ENCODE peak calls at places on chromosome 4, in six cellular contexts. Y, O, Z, B, D and P are unnamed samples. For H3K4me1, the result is how much of the 10 kb centered on the place peaks cover.

GRCh38 chr4:24188459-24188858 is 298.6 kb upstream of the PPARGC1A start:
- DNase-seq in Z (no peak), D (no peak), B (no peak), O (no peak), Y (no peak), P (no peak)

GRCh38 chr4:79181190-79181589 is 144.7 kb downstream of the NAA11 start:
- DNase-seq in D (no peak), Y (no peak), B (no peak), Z (no peak), O (no peak), P (no peak)

GRCh38 chr4:32569844-32570243 is 1849.7 kb downstream of the PCDH7 start:
- DNase-seq in D (no peak), B (peak), Y (no peak), Z (no peak), O (no peak), P (no peak)

GRCh38 chr4:71648923-71649322 is 135.0 kb downstream of the GC start:
- DNase-seq in Y (no peak), Z (no peak), B (no peak), D (no peak), O (no peak), P (no peak)

GRCh38 chr4:116342143-116342542 is 743.2 kb downstream of the TRAM1L1 start:
- DNase-seq in Y (no peak), D (no peak), O (no peak), Z (no peak), B (no peak), P (no peak)

GRCh38 chr4:3834921-3835521 is 68.8 kb downstream of the ADRA2C start:
- DNase-seq in Z (no peak), B (no peak), O (no peak), D (no peak), Y (no peak), P (no peak)

GRCh38 chr4:151035321-151035720 is 20.2 kb upstream of the LRBA start:
- DNase-seq in Y (peak), Z (no peak), D (no peak), O (no peak), B (no peak), P (no peak)

GRCh38 chr4:626201-627091 is 1.1 kb downstream of the PDE6B start:
- DNase-seq in Y (no peak), B (no peak), Z (peak), D (no peak), O (no peak), P (no peak)

GRCh38 chr4:179867300-179867878 is 2375.8 kb upstream of the TENM3 start:
- DNase-seq in D (no peak), Z (no peak), B (no peak), Y (peak), O (no peak), P (peak)

DNA sequence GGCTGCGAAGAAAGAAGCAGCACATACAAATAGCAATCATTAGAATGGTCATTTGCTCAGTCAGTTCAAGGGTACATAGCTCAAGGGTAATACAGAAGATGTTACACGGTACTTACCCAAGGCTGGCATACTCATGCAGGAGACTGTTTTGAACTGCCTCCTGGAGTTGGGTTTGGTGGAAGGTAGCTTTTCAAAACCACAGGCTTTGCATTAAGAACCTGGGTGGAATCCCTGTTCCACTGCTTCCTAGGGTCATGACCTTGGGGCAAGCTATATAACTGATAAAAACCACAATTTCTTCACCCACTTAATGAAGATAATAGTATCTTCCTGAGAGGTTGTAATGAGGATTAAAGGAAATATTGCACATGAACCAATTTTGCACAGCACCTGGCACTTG is 36.5 kb downstream of the TBC1D9 start:
- DNase-seq in D (no peak), Z (no peak), Y (no peak), O (no peak), B (no peak), P (no peak)
- H3K4me1 ChIP-seq in D (under half), Z (under half), Y (under half), O (under half), B (under half), P (under half)

GRCh38 chr4:54169176-54169575 is 59.9 kb upstream of the PDGFRA start:
- DNase-seq in Y (no peak), Z (no peak), O (no peak), D (no peak), B (peak), P (no peak)

GRCh38 chr4:54165438-54165837 is 63.7 kb upstream of the PDGFRA start:
- DNase-seq in Y (no peak), O (no peak), Z (no peak), B (peak), D (no peak), P (no peak)

GRCh38 chr4:54159543-54159942 is 59.6 kb downstream of the GSX2 start:
- DNase-seq in O (no peak), Y (no peak), D (no peak), B (no peak), Z (no peak), P (no peak)

GRCh38 chr4:54167508-54167907 is 61.6 kb upstream of the PDGFRA start:
- DNase-seq in Y (no peak), D (no peak), B (no peak), O (no peak), Z (no peak), P (no peak)

GRCh38 chr4:54165011-54165410 is 64.1 kb upstream of the PDGFRA start:
- DNase-seq in B (no peak), Y (no peak), D (no peak), Z (no peak), O (no peak), P (no peak)
- H3K27ac ChIP-seq in B (no peak), Y (no peak), D (no peak), Z (no peak), O (no peak), P (no peak)

DNA sequence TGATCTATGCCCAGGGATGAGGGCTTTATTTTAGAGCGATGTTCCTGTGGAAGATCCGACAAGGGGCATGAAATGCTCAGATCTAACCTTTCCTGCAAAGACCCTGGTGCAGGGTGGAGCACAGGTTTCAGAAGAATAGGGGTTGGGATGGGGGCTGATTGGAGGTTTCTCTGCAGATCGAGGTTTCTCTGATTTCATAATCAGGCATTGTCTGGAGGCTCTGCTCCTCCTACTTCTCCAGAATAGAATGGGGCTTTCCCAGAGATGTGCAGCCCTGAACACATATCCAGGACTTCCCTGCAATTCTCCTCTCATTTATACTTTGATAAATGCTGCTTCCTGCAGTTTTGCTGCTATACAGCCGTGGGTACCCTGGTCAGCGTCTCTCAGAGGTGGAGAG is 397.6 kb upstream of the BOD1L1 start:
- DNase-seq in O (no peak), Z (no peak), B (peak), D (no peak), Y (no peak), P (no peak)
- H3K4me1 ChIP-seq in O (under half), Z (under half), B (under half), D (under half), Y (under half), P (under half)

GRCh38 chr4:138979742-138980141 is 35.8 kb upstream of the NOCT start:
- DNase-seq in Z (no peak), D (no peak), B (no peak), O (no peak), Y (no peak), P (no peak)

GRCh38 chr4:138976526-138976925 is 39.1 kb upstream of the NOCT start:
- DNase-seq in B (no peak), D (no peak), O (no peak), Y (no peak), Z (no peak), P (no peak)

GRCh38 chr4:138978028-138978585 is 37.5 kb upstream of the NOCT start:
- DNase-seq in Z (no peak), O (no peak), Y (no peak), D (no peak), B (no peak), P (no peak)

GRCh38 chr4:138978600-138978999 is 37.0 kb upstream of the NOCT start:
- DNase-seq in Y (no peak), D (no peak), B (no peak), O (no peak), Z (no peak), P (no peak)

GRCh38 chr4:138977525-138977924 is 38.1 kb upstream of the NOCT start:
- DNase-seq in Y (no peak), B (no peak), D (no peak), O (no peak), Z (no peak), P (no peak)
- H3K27ac ChIP-seq in Y (no peak), B (no peak), D (no peak), O (no peak), Z (peak), P (no peak)

GRCh38 chr4:8132947-8133705 is 25.5 kb downstream of the ABLIM2 start:
- DNase-seq in D (no peak), B (peak), Z (no peak), Y (no peak), O (no peak), P (no peak)

GRCh38 chr4:8132400-8132799 is 26.2 kb downstream of the ABLIM2 start:
- DNase-seq in Y (no peak), O (no peak), D (no peak), B (no peak), Z (no peak), P (no peak)

GRCh38 chr4:8130346-8131066 is 28.1 kb downstream of the ABLIM2 start:
- DNase-seq in O (no peak), D (no peak), Y (no peak), Z (no peak), B (no peak), P (no peak)

GRCh38 chr4:8131210-8131609 is 27.4 kb downstream of the ABLIM2 start:
- DNase-seq in B (no peak), O (no peak), D (no peak), Y (no peak), Z (no peak), P (no peak)

GRCh38 chr4:8131826-8132225 is 26.8 kb downstream of the ABLIM2 start:
- DNase-seq in D (no peak), Y (no peak), Z (no peak), B (no peak), O (no peak), P (no peak)
- H3K4me1 ChIP-seq in D (under half), Y (under half), Z (half or more), B (under half), O (under half), P (under half)

DNA sequence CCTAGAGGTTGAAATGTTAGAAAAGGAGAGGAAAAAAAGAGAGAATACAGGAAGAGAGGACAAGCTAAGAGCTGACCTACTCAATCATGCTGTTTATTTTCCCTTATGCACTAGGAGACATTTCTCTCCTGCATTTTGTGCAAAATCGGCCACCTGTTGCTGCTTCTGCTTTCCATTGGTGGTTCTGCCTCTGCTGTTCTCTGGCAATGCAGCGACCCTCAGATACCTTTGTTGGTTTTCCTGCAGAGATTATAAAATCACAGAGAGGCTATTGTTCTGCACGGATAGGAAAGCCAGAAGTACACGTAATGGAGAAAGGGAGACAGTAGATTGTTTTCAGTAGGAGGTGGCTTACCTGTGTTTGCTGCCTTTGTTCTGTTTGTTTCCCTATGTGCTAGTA is 108.9 kb downstream of the UNC5C start:
- DNase-seq in O (no peak), D (no peak), B (no peak), Y (no peak), Z (no peak), P (no peak)
- H3K27ac ChIP-seq in O (no peak), D (no peak), B (no peak), Y (no peak), Z (no peak), P (no peak)

DNA sequence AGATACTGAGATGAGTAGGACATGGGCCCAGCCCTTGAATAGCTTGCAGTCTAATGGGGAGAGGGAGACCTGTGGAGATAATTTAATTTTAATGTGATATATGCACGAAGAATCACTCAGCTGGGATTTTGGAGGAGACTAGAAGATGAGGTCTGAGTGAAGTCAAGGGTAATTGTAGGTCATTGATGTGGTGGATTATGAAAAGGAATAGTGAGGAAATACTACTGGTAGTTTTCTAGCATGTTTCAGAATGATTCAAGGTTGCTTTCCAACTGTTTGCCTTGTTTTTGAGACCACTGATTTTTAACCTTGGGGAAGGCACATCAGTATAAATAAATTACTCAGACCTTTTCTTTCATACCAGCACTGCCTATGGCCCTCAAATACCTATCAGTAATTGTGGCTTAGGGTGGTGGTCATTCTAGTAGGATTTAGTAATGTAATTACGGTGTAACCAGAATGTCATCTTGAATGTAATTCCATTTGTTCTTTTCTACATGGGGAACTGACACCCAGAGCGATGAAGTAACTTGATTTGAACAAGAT is 25.6 kb downstream of the PTTG2 start:
- DNase-seq in Z (no peak), D (no peak), O (no peak), Y (no peak), B (no peak), P (no peak)
- H3K4me1 ChIP-seq in Z (under half), D (under half), O (under half), Y (under half), B (under half), P (under half)